ENCODE peak calls at places on chromosomes 12 and 14, in five cellular contexts. F, G, T, U and W are unnamed samples.

GRCh38 chr12:4160314-4161040 is 113.1 kb upstream of the CCND2 start:
- DNase-seq in F (no peak), U (no peak), G (no peak), T (no peak), W (no peak)

GRCh38 chr14:80233489-80233888 is 22.2 kb upstream of the DIO2 start:
- DNase-seq in U (no peak), T (no peak), G (no peak), F (no peak), W (no peak)

GRCh38 chr14:100665518-100666032 is 61.1 kb upstream of the DLK1 start:
- DNase-seq in F (no peak), U (no peak), G (no peak), T (no peak), W (no peak)

GRCh38 chr14:93271111-93271510 is 61.7 kb downstream of the BTBD7 start:
- DNase-seq in T (no peak), F (no peak), G (no peak), U (no peak), W (no peak)

GRCh38 chr14:42323426-42323825 is 716.8 kb downstream of the LRFN5 start:
- DNase-seq in G (no peak), F (no peak), T (no peak), U (no peak), W (no peak)

GRCh38 chr14:74572829-74573360 is 39.1 kb downstream of the LTBP2 start:
- DNase-seq in G (no peak), U (no peak), F (no peak), T (no peak), W (no peak)

GRCh38 chr12:102883204-102883799 is 33.7 kb downstream of the PAH start:
- DNase-seq in U (no peak), G (peak; percentile 44), F (peak; percentile 54), T (peak; percentile 10), W (peak; percentile 20)

GRCh38 chr14:103007555-103007954 is 49.8 kb downstream of the CDC42BPB start:
- DNase-seq in G (no peak), T (no peak), F (peak; percentile 22), U (no peak), W (no peak)

GRCh38 chr14:96053600-96054381 is 14.6 kb downstream of the C14orf132 start:
- DNase-seq in T (no peak), F (no peak), G (no peak), U (no peak), W (no peak)

GRCh38 chr12:115312901-115313300 is 628.9 kb upstream of the TBX3 start:
- DNase-seq in G (no peak), U (no peak), F (no peak), T (no peak), W (no peak)

GRCh38 chr12:128644664-128645296 is 179.0 kb downstream of the SLC15A4 start:
- DNase-seq in G (peak; percentile 49), F (no peak), T (no peak), U (no peak), W (no peak)

GRCh38 chr12:124107299-124107698 is 134.3 kb downstream of the ZNF664 start:
- DNase-seq in U (no peak), F (no peak), G (no peak), T (no peak), W (no peak)

GRCh38 chr12:102423447-102423846 is 56.9 kb downstream of the IGF1 start:
- DNase-seq in G (no peak), U (peak; percentile 96), F (no peak), T (no peak), W (no peak)

GRCh38 chr12:115443351-115443938 is 759.5 kb upstream of the TBX3 start:
- DNase-seq in T (no peak), F (no peak), U (no peak), G (no peak), W (no peak)

GRCh38 chr12:118103601-118104382 is at the start of gene VSIG10:
- DNase-seq in F (peak; percentile 60), U (no peak), T (no peak), G (peak; percentile 42), W (peak; percentile 5)

GRCh38 chr12:40464121-40464520 is 228.1 kb upstream of the CNTN1 start:
- DNase-seq in T (no peak), U (no peak), F (no peak), G (no peak), W (no peak)

GRCh38 chr12:64099430-64099829 is 122.7 kb downstream of the KICS2 start:
- DNase-seq in T (peak; percentile 27), U (no peak), G (no peak), F (no peak), W (no peak)

GRCh38 chr12:14239350-14239934 is 126.0 kb upstream of the ATF7IP start:
- DNase-seq in F (no peak), T (no peak), G (no peak), U (no peak), W (peak; percentile 50)

GRCh38 chr14:105168979-105169507 is 467 bp upstream of the JAG2 start:
- DNase-seq in G (peak; percentile 82), U (no peak), T (no peak), F (no peak), W (no peak)

GRCh38 chr14:68711551-68712437 is 81.1 kb downstream of the ZFP36L1 start:
- DNase-seq in G (no peak), T (no peak), F (no peak), U (no peak), W (no peak)

GRCh38 chr14:23070262-23071129 is 13.2 kb upstream of the CDH24 start:
- DNase-seq in F (no peak), U (no peak), T (no peak), G (peak; percentile 36), W (no peak)

GRCh38 chr14:83867871-83868270 is 1662.1 kb upstream of the FLRT2 start:
- DNase-seq in U (no peak), G (no peak), T (no peak), F (no peak), W (no peak)

GRCh38 chr14:58770501-58770982 is 132.8 kb downstream of the DACT1 start:
- DNase-seq in F (no peak), U (no peak), G (no peak), T (no peak), W (no peak)

GRCh38 chr14:37061697-37062096 is 110.7 kb downstream of the SLC25A21 start:
- DNase-seq in U (no peak), T (no peak), F (no peak), G (no peak), W (no peak)

GRCh38 chr12:46154221-46154975 is 114.4 kb downstream of the SLC38A1 start:
- DNase-seq in U (no peak), G (no peak), F (no peak), T (peak; percentile 3), W (no peak)

GRCh38 chr14:54564799-54565235 is 2.1 kb upstream of the SAMD4A start:
- DNase-seq in U (peak; percentile 56), G (peak; percentile 26), T (no peak), F (no peak), W (no peak)

GRCh38 chr12:3416159-3416558 is 74.8 kb upstream of the PRMT8 start:
- DNase-seq in G (no peak), T (no peak), U (no peak), F (no peak), W (no peak)

GRCh38 chr12:128820723-128821432 is 2.9 kb downstream of the SLC15A4 start:
- DNase-seq in F (no peak), T (no peak), U (no peak), G (no peak), W (no peak)

GRCh38 chr14:22002860-22003284 is 329.3 kb upstream of the OR4E1 start:
- DNase-seq in F (no peak), U (no peak), G (peak; percentile 12), T (peak; percentile 16), W (no peak)

GRCh38 chr12:39476894-39477293 is 34.0 kb upstream of the KIF21A start:
- DNase-seq in U (no peak), F (no peak), G (no peak), T (no peak), W (no peak)

GRCh38 chr14:73850940-73851339 is 691 bp upstream of the PTGR2 start:
- DNase-seq in F (no peak), T (no peak), U (no peak), G (peak; percentile 7), W (no peak)

GRCh38 chr12:120213758-120214157 is 12.8 kb upstream of the RPLP0 start:
- DNase-seq in U (no peak), G (no peak), F (no peak), T (no peak), W (no peak)

GRCh38 chr12:120209851-120210250 is 8.9 kb upstream of the RPLP0 start:
- DNase-seq in F (no peak), U (no peak), T (no peak), G (no peak), W (no peak)

GRCh38 chr12:120211243-120211903 is 10.5 kb upstream of the RPLP0 start:
- DNase-seq in F (no peak), T (no peak), G (no peak), U (no peak), W (no peak)

GRCh38 chr12:120211904-120212283 is 11.0 kb upstream of the RPLP0 start:
- DNase-seq in T (no peak), F (no peak), G (no peak), U (no peak), W (no peak)

GRCh38 chr12:120212301-120212700 is 11.4 kb upstream of the RPLP0 start:
- DNase-seq in T (no peak), G (no peak), F (no peak), U (no peak), W (no peak)
- TF ChIP-seq POLR2AphosphoS5 in T (no peak), G (no peak), F (no peak), U (no peak), W (no peak)

GRCh38 chr12:54126696-54127537 is 61.9 kb downstream of the SMUG1 start:
- DNase-seq in G (no peak), U (no peak), T (no peak), F (peak; percentile 72), W (peak; percentile 24)
- H3K4me3 ChIP-seq in G (no peak overlapping the region), U (peak overlapping the region; percentile 63), T (no peak overlapping the region), F (peak overlapping the region; percentile 95), W (no peak overlapping the region)

GRCh38 chr12:130162771-130163460 is 652 bp downstream of the FZD10 start:
- DNase-seq in F (no peak), U (no peak), G (no peak), T (no peak), W (no peak)

GRCh38 chr12:130160711-130161231 is 1.5 kb upstream of the FZD10 start:
- DNase-seq in T (no peak), U (no peak), F (no peak), G (no peak), W (no peak)

GRCh38 chr12:130163461-130164215 is 1.4 kb downstream of the FZD10 start:
- DNase-seq in G (no peak), U (no peak), F (no peak), T (no peak), W (no peak)

GRCh38 chr12:130161261-130162231 is 718 bp upstream of the FZD10 start:
- DNase-seq in F (no peak), T (no peak), G (no peak), U (no peak), W (no peak)

GRCh38 chr12:130162267-130162666 is at the start of gene FZD10:
- DNase-seq in F (no peak), G (no peak), U (no peak), T (no peak), W (no peak)
- TF ChIP-seq POLR2AphosphoS5 in F (no peak), G (no peak), U (no peak), T (no peak), W (no peak)

DNA sequence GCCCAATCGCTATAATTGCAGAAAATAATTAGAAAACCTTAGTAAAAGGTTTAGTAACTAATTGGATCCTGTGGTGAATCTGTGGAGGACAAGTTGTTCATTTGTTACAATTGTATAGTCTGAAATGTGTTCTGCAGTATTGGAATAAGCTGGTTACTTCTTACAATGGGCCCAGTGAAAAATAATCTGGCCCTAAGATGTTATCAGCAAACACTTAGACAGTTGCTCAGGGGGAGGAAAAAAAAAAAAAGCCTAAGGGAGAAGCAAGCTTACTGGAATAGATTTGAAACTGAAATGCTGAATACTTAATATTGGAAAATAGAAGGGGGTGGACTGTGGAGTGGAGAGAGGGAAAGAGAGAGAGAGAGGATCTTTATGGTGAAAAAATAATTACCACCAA is 4.0 kb downstream of the FOXG1 start:
- DNase-seq in U (no peak), G (no peak), F (no peak), T (no peak), W (no peak)
- H3K4me3 ChIP-seq in U (no peak overlapping the region), G (no peak overlapping the region), F (no peak overlapping the region), T (no peak overlapping the region), W (no peak overlapping the region)